ENCODE peak calls at places on chromosome 5, in nine cellular contexts. One of them, this sample, is unnamed.
A peak's percentile ranks its signal among the peaks of the same experiment; 100 is the strongest.

GRCh38 chr5:148849461-148849860 is 23.1 kb downstream of the ADRB2 start:
- DNase-seq in AG04450: no peak
- DNase-seq in WERI-Rb-1: no peak
- DNase-seq in body of pancreas: peak; percentile 13
- DNase-seq in astrocyte: no peak
- DNase-seq in neural progenitor cell: no peak
- DNase-seq in heart right ventricle: no peak
- DNase-seq in fibroblast of lung: no peak
- DNase-seq in mucosa of descending colon: peak; percentile 38
- DNase-seq in this sample: peak; percentile 73

GRCh38 chr5:96200611-96201010 is 232.4 kb downstream of the PCSK1 start:
- DNase-seq in mucosa of descending colon: peak; percentile 61
- DNase-seq in neural progenitor cell: no peak
- DNase-seq in AG04450: no peak
- DNase-seq in body of pancreas: peak; percentile 32
- DNase-seq in astrocyte: no peak
- DNase-seq in fibroblast of lung: no peak
- DNase-seq in WERI-Rb-1: no peak
- DNase-seq in heart right ventricle: no peak
- DNase-seq in this sample: no peak

GRCh38 chr5:39199335-39199734 is 20.0 kb downstream of the FYB1 start:
- DNase-seq in heart right ventricle: no peak
- DNase-seq in fibroblast of lung: no peak
- DNase-seq in neural progenitor cell: no peak
- DNase-seq in body of pancreas: no peak
- DNase-seq in AG04450: no peak
- DNase-seq in mucosa of descending colon: no peak
- DNase-seq in astrocyte: no peak
- DNase-seq in WERI-Rb-1: no peak
- DNase-seq in this sample: no peak

GRCh38 chr5:73299017-73299630 is 126.1 kb downstream of the TMEM174 start:
- DNase-seq in AG04450: no peak
- DNase-seq in neural progenitor cell: peak; percentile 84
- DNase-seq in body of pancreas: no peak
- DNase-seq in heart right ventricle: no peak
- DNase-seq in mucosa of descending colon: peak; percentile 12
- DNase-seq in WERI-Rb-1: peak; percentile 18
- DNase-seq in astrocyte: no peak
- DNase-seq in fibroblast of lung: no peak
- DNase-seq in this sample: no peak

GRCh38 chr5:137754236-137754960 is at the start of gene HNRNPA0:
- DNase-seq in neural progenitor cell: peak; percentile 99
- DNase-seq in heart right ventricle: peak; percentile 97
- DNase-seq in astrocyte: peak; percentile 95
- DNase-seq in body of pancreas: peak; percentile 98
- DNase-seq in WERI-Rb-1: peak; percentile 97
- DNase-seq in mucosa of descending colon: peak; percentile 98
- DNase-seq in fibroblast of lung: peak; percentile 97
- DNase-seq in AG04450: peak; percentile 93
- DNase-seq in this sample: peak; percentile 99

GRCh38 chr5:15791859-15792258 is 291.9 kb downstream of the FBXL7 start:
- DNase-seq in mucosa of descending colon: no peak
- DNase-seq in AG04450: peak; percentile 4
- DNase-seq in WERI-Rb-1: no peak
- DNase-seq in astrocyte: peak; percentile 69
- DNase-seq in heart right ventricle: no peak
- DNase-seq in fibroblast of lung: peak; percentile 73
- DNase-seq in body of pancreas: no peak
- DNase-seq in neural progenitor cell: no peak
- DNase-seq in this sample: no peak

GRCh38 chr5:61737991-61738390 is 405.9 kb downstream of the ZSWIM6 start:
- DNase-seq in mucosa of descending colon: no peak
- DNase-seq in AG04450: no peak
- DNase-seq in fibroblast of lung: no peak
- DNase-seq in WERI-Rb-1: no peak
- DNase-seq in neural progenitor cell: no peak
- DNase-seq in astrocyte: no peak
- DNase-seq in heart right ventricle: no peak
- DNase-seq in body of pancreas: no peak
- DNase-seq in this sample: no peak

GRCh38 chr5:59829389-59829788 is 64.1 kb downstream of the PDE4D start:
- DNase-seq in neural progenitor cell: no peak
- DNase-seq in heart right ventricle: no peak
- DNase-seq in mucosa of descending colon: peak; percentile 16
- DNase-seq in body of pancreas: no peak
- DNase-seq in fibroblast of lung: peak; percentile 94
- DNase-seq in AG04450: peak; percentile 36
- DNase-seq in astrocyte: peak; percentile 94
- DNase-seq in WERI-Rb-1: no peak
- DNase-seq in this sample: no peak

GRCh38 chr5:178555771-178556211 is 34.4 kb downstream of the COL23A1 start:
- DNase-seq in heart right ventricle: no peak
- DNase-seq in astrocyte: no peak
- DNase-seq in WERI-Rb-1: no peak
- DNase-seq in AG04450: no peak
- DNase-seq in neural progenitor cell: peak; percentile 65
- DNase-seq in mucosa of descending colon: no peak
- DNase-seq in body of pancreas: no peak
- DNase-seq in fibroblast of lung: no peak
- DNase-seq in this sample: no peak

GRCh38 chr5:103473725-103474124 is 88.9 kb downstream of the NUDT12 start:
- DNase-seq in astrocyte: no peak
- DNase-seq in WERI-Rb-1: no peak
- DNase-seq in mucosa of descending colon: no peak
- DNase-seq in neural progenitor cell: no peak
- DNase-seq in fibroblast of lung: no peak
- DNase-seq in heart right ventricle: no peak
- DNase-seq in AG04450: no peak
- DNase-seq in body of pancreas: no peak
- DNase-seq in this sample: no peak

GRCh38 chr5:142568271-142568995 is 117.5 kb downstream of the FGF1 start:
- DNase-seq in WERI-Rb-1: no peak
- DNase-seq in neural progenitor cell: no peak
- DNase-seq in astrocyte: peak; percentile 76
- DNase-seq in mucosa of descending colon: no peak
- DNase-seq in body of pancreas: no peak
- DNase-seq in heart right ventricle: no peak
- DNase-seq in fibroblast of lung: peak; percentile 75
- DNase-seq in AG04450: peak; percentile 21
- DNase-seq in this sample: no peak

GRCh38 chr5:50299896-50300295 is 141.2 kb downstream of the EMB start:
- DNase-seq in astrocyte: no peak
- DNase-seq in neural progenitor cell: no peak
- DNase-seq in fibroblast of lung: no peak
- DNase-seq in heart right ventricle: no peak
- DNase-seq in AG04450: no peak
- DNase-seq in mucosa of descending colon: no peak
- DNase-seq in WERI-Rb-1: no peak
- DNase-seq in body of pancreas: no peak
- DNase-seq in this sample: no peak

GRCh38 chr5:142529626-142530278 is 156.1 kb downstream of the FGF1 start:
- DNase-seq in fibroblast of lung: peak; percentile 91
- DNase-seq in neural progenitor cell: no peak
- DNase-seq in WERI-Rb-1: no peak
- DNase-seq in heart right ventricle: no peak
- DNase-seq in AG04450: no peak
- DNase-seq in astrocyte: peak; percentile 88
- DNase-seq in body of pancreas: no peak
- DNase-seq in mucosa of descending colon: no peak
- DNase-seq in this sample: no peak

GRCh38 chr5:16975950-16976624 is 40.0 kb upstream of the MYO10 start:
- DNase-seq in heart right ventricle: no peak
- DNase-seq in astrocyte: peak; percentile 76
- DNase-seq in body of pancreas: no peak
- DNase-seq in mucosa of descending colon: no peak
- DNase-seq in AG04450: no peak
- DNase-seq in neural progenitor cell: no peak
- DNase-seq in WERI-Rb-1: no peak
- DNase-seq in fibroblast of lung: peak; percentile 81
- DNase-seq in this sample: no peak

GRCh38 chr5:150999704-151000452 is 20.5 kb upstream of the GPX3 start:
- DNase-seq in neural progenitor cell: no peak
- DNase-seq in AG04450: no peak
- DNase-seq in fibroblast of lung: peak; percentile 19
- DNase-seq in astrocyte: no peak
- DNase-seq in mucosa of descending colon: no peak
- DNase-seq in body of pancreas: peak; percentile 55
- DNase-seq in heart right ventricle: peak; percentile 49
- DNase-seq in WERI-Rb-1: no peak
- DNase-seq in this sample: no peak

GRCh38 chr5:52839285-52839684 is 51.6 kb downstream of the ITGA1 start:
- DNase-seq in AG04450: no peak
- DNase-seq in WERI-Rb-1: no peak
- DNase-seq in mucosa of descending colon: no peak
- DNase-seq in astrocyte: no peak
- DNase-seq in fibroblast of lung: no peak
- DNase-seq in heart right ventricle: no peak
- DNase-seq in body of pancreas: no peak
- DNase-seq in neural progenitor cell: no peak
- DNase-seq in this sample: no peak

GRCh38 chr5:76082790-76083554 is at the start of gene SV2C:
- DNase-seq in mucosa of descending colon: peak; percentile 36
- DNase-seq in fibroblast of lung: peak; percentile 32
- DNase-seq in heart right ventricle: no peak
- DNase-seq in astrocyte: peak; percentile 16
- DNase-seq in neural progenitor cell: peak; percentile 75
- DNase-seq in WERI-Rb-1: peak; percentile 67
- DNase-seq in AG04450: no peak
- DNase-seq in body of pancreas: no peak
- DNase-seq in this sample: no peak
- TF ChIP-seq CTCF in mucosa of descending colon: no peak
- TF ChIP-seq CTCF in fibroblast of lung: no peak
- TF ChIP-seq CTCF in heart right ventricle: no peak
- TF ChIP-seq CTCF in astrocyte: no peak
- TF ChIP-seq CTCF in neural progenitor cell: no peak
- TF ChIP-seq CTCF in WERI-Rb-1: no peak
- TF ChIP-seq CTCF in AG04450: no peak
- TF ChIP-seq CTCF in body of pancreas: no peak
- TF ChIP-seq CTCF in this sample: no peak

GRCh38 chr5:2259494-2260107 is 376.9 kb upstream of the IRX4 start:
- DNase-seq in fibroblast of lung: no peak
- DNase-seq in mucosa of descending colon: no peak
- DNase-seq in neural progenitor cell: no peak
- DNase-seq in body of pancreas: no peak
- DNase-seq in astrocyte: no peak
- DNase-seq in heart right ventricle: no peak
- DNase-seq in WERI-Rb-1: no peak
- DNase-seq in AG04450: no peak
- DNase-seq in this sample: no peak
- H3K9me3 ChIP-seq in fibroblast of lung: no peaks in the 10 kb centered on the region
- H3K9me3 ChIP-seq in mucosa of descending colon: no peaks in the 10 kb centered on the region
- H3K9me3 ChIP-seq in neural progenitor cell: no peaks in the 10 kb centered on the region
- H3K9me3 ChIP-seq in body of pancreas: no peaks in the 10 kb centered on the region
- H3K9me3 ChIP-seq in astrocyte: peaks cover 21% of the 10 kb centered on the region
- H3K9me3 ChIP-seq in heart right ventricle: no peaks in the 10 kb centered on the region
- H3K9me3 ChIP-seq in WERI-Rb-1: no peaks in the 10 kb centered on the region
- H3K9me3 ChIP-seq in AG04450: peaks cover 80% of the 10 kb centered on the region
- H3K9me3 ChIP-seq in this sample: no peaks in the 10 kb centered on the region

GRCh38 chr5:171664489-171664888 is 121.1 kb upstream of the SMIM23 start:
- DNase-seq in WERI-Rb-1: no peak
- DNase-seq in fibroblast of lung: no peak
- DNase-seq in AG04450: no peak
- DNase-seq in mucosa of descending colon: no peak
- DNase-seq in heart right ventricle: no peak
- DNase-seq in astrocyte: no peak
- DNase-seq in body of pancreas: no peak
- DNase-seq in neural progenitor cell: no peak
- DNase-seq in this sample: no peak

GRCh38 chr5:171672556-171672955 is 113.1 kb upstream of the SMIM23 start:
- DNase-seq in body of pancreas: no peak
- DNase-seq in neural progenitor cell: no peak
- DNase-seq in fibroblast of lung: no peak
- DNase-seq in heart right ventricle: no peak
- DNase-seq in WERI-Rb-1: no peak
- DNase-seq in mucosa of descending colon: no peak
- DNase-seq in astrocyte: no peak
- DNase-seq in AG04450: no peak
- DNase-seq in this sample: no peak

GRCh38 chr5:171666815-171667214 is 118.8 kb upstream of the SMIM23 start:
- DNase-seq in astrocyte: no peak
- DNase-seq in WERI-Rb-1: no peak
- DNase-seq in body of pancreas: no peak
- DNase-seq in AG04450: no peak
- DNase-seq in fibroblast of lung: no peak
- DNase-seq in heart right ventricle: no peak
- DNase-seq in neural progenitor cell: no peak
- DNase-seq in mucosa of descending colon: no peak
- DNase-seq in this sample: no peak

GRCh38 chr5:171668097-171668412 is 117.6 kb upstream of the SMIM23 start:
- DNase-seq in mucosa of descending colon: no peak
- DNase-seq in neural progenitor cell: no peak
- DNase-seq in body of pancreas: no peak
- DNase-seq in astrocyte: no peak
- DNase-seq in fibroblast of lung: no peak
- DNase-seq in AG04450: no peak
- DNase-seq in WERI-Rb-1: no peak
- DNase-seq in heart right ventricle: no peak
- DNase-seq in this sample: no peak

DNA sequence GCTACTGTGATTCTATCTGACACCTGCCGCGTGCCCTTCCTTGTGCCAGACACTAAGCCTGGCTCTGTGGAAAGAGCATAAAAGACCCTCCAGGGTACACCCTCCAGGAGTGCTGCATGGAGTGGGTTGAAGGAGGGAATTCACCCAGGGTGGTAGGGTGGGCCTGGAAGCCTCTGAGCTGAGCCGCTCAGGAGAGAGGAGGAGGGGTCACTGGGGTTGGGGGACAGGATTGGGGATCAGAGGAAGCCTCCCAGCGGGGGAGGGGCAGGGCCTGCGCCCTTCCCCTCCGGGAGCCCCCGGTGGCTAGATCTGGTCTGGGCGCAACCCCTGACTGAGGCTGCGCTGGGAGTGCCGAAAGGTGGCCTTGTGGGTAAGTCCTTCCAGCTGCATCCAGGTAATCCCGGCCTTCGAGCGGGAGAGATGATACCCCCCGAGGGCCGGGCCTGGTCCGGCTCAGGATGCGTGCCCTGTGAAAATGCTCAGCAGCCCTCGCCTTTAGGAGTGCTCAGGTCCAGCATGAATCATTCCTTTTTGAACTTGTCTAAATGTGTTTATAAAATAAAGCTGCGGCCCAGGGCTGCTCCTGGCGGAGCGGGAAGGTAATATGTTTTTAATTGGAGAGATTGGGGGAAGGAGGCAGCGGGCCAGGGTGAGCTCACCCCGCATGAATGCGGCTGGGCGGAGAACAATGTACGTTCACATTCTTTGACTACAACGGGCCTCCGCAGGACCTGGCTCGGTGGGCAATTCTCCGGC is 118.1 kb upstream of the SMIM23 start:
- DNase-seq in body of pancreas: peak; percentile 61
- DNase-seq in fibroblast of lung: peak; percentile 94
- DNase-seq in AG04450: peak; percentile 70
- DNase-seq in heart right ventricle: peak; percentile 50
- DNase-seq in mucosa of descending colon: no peak
- DNase-seq in WERI-Rb-1: no peak
- DNase-seq in astrocyte: peak; percentile 90
- DNase-seq in neural progenitor cell: peak; percentile 90
- DNase-seq in this sample: no peak
- TF ChIP-seq CTCF in body of pancreas: peak; percentile 18
- TF ChIP-seq CTCF in fibroblast of lung: no peak
- TF ChIP-seq CTCF in AG04450: peak; percentile 47
- TF ChIP-seq CTCF in heart right ventricle: no peak
- TF ChIP-seq CTCF in mucosa of descending colon: no peak
- TF ChIP-seq CTCF in WERI-Rb-1: no peak
- TF ChIP-seq CTCF in astrocyte: peak; percentile 11
- TF ChIP-seq CTCF in neural progenitor cell: no peak
- TF ChIP-seq CTCF in this sample: no peak

GRCh38 chr5:9108156-9108555 is 437.7 kb downstream of the SEMA5A start:
- DNase-seq in AG04450: no peak
- DNase-seq in WERI-Rb-1: no peak
- DNase-seq in mucosa of descending colon: no peak
- DNase-seq in fibroblast of lung: no peak
- DNase-seq in heart right ventricle: no peak
- DNase-seq in neural progenitor cell: peak; percentile 10
- DNase-seq in body of pancreas: no peak
- DNase-seq in astrocyte: no peak
- DNase-seq in this sample: no peak
- H3K9me3 ChIP-seq in AG04450: no peaks in the 10 kb centered on the region
- H3K9me3 ChIP-seq in WERI-Rb-1: no peaks in the 10 kb centered on the region
- H3K9me3 ChIP-seq in mucosa of descending colon: no peaks in the 10 kb centered on the region
- H3K9me3 ChIP-seq in fibroblast of lung: no peaks in the 10 kb centered on the region
- H3K9me3 ChIP-seq in heart right ventricle: no peaks in the 10 kb centered on the region
- H3K9me3 ChIP-seq in neural progenitor cell: no peaks in the 10 kb centered on the region
- H3K9me3 ChIP-seq in body of pancreas: no peaks in the 10 kb centered on the region
- H3K9me3 ChIP-seq in astrocyte: no peaks in the 10 kb centered on the region
- H3K9me3 ChIP-seq in this sample: no peaks in the 10 kb centered on the region

This sample was measured in Peyer's patch.